ENCODE peak calls at places on chromosome 16, in six cellular contexts. O is NCI-H748 treated with DMSO at 0.1 percent for 48 hours; M is COR-L47; R is stomach; C is right cardiac atrium; B is activated naive CD8-positive, alpha-beta T cell treated with anti-CD3 and anti-CD28 coated beads for 36 hours. A is an unnamed sample.

GRCh38 chr16:88922114-88922825 is 54.7 kb downstream of the CBFA2T3 start:
- DNase-seq in C (peak), O (no peak), R (peak), M (no peak), B (no peak), A (no peak)

GRCh38 chr16:68782198-68783174 is 45.4 kb downstream of the CDH1 start:
- DNase-seq in R (no peak), C (no peak), B (peak), M (no peak), O (no peak), A (no peak)

GRCh38 chr16:52271088-52271487 is 275.9 kb downstream of the TOX3 start:
- DNase-seq in B (no peak), C (no peak), M (no peak), R (no peak), O (no peak), A (no peak)

GRCh38 chr16:57289391-57290257 is 5.2 kb upstream of the PLLP start:
- DNase-seq in R (no peak), O (no peak), B (no peak), M (no peak), C (no peak), A (no peak)

GRCh38 chr16:57938936-57939871 is 31.7 kb downstream of the CNGB1 start:
- DNase-seq in O (no peak), C (peak), M (no peak), R (peak), B (no peak), A (no peak)

GRCh38 chr16:76518791-76519190 is 241.6 kb downstream of the CNTNAP4 start:
- DNase-seq in R (no peak), C (no peak), O (no peak), B (no peak), M (no peak), A (no peak)

GRCh38 chr16:56990407-56991286 is 1.3 kb downstream of the NLRC5 start:
- DNase-seq in B (peak), M (no peak), C (no peak), O (no peak), R (no peak), A (no peak)

GRCh38 chr16:79845734-79846135 is 245.2 kb upstream of the MAF start:
- DNase-seq in B (no peak), O (no peak), C (no peak), R (no peak), M (no peak), A (no peak)

GRCh38 chr16:66928702-66929388 is 3.5 kb upstream of the RRAD start:
- DNase-seq in B (peak), C (no peak), O (no peak), M (no peak), R (no peak), A (no peak)

GRCh38 chr16:66511615-66512500 is 38.1 kb downstream of the TK2 start:
- DNase-seq in B (no peak), O (no peak), M (no peak), C (no peak), R (peak), A (no peak)

GRCh38 chr16:26569793-26570192 is 496.9 kb upstream of the C16orf82 start:
- DNase-seq in C (no peak), B (no peak), R (no peak), M (no peak), O (peak), A (no peak)

GRCh38 chr16:12330541-12330940 is 354.0 kb downstream of the SNX29 start:
- DNase-seq in M (no peak), B (no peak), C (no peak), R (no peak), O (no peak), A (no peak)

GRCh38 chr16:48384982-48385271 is 286 bp downstream of the SIAH1 start:
- DNase-seq in M (peak), C (no peak), R (no peak), B (no peak), O (no peak), A (no peak)

GRCh38 chr16:15049581-15050180 is 6.2 kb downstream of the NTAN1 start:
- DNase-seq in M (no peak), R (no peak), B (no peak), C (no peak), O (no peak), A (no peak)

GRCh38 chr16:48156790-48157209 is 1.0 kb upstream of the ABCC12 start:
- DNase-seq in R (peak), M (peak), B (peak), C (peak), O (peak), A (peak)

GRCh38 chr16:14181371-14182050 is 110.4 kb downstream of the MRTFB start:
- DNase-seq in C (no peak), B (no peak), O (no peak), M (no peak), R (no peak), A (no peak)

GRCh38 chr16:71626018-71626857 is at the start of gene MARVELD3:
- DNase-seq in C (no peak), O (peak), M (peak), B (peak), R (peak), A (no peak)

GRCh38 chr16:1812732-1813163 is 13.9 kb downstream of the HAGH start:
- DNase-seq in O (peak), M (peak), R (peak), B (peak), C (peak), A (no peak)